ENCODE peak calls at places on chromosomes 1 and 21, in four cellular contexts. I is tibial nerve, J is hepatocyte, T is lung. U is an unnamed sample. For H3K9me3, the result is how much of the 10 kb centered on the place peaks cover.

GRCh38 chr1:61444277-61444676 is 280.7 kb downstream of the TM2D1 start:
- DNase-seq in I (no peak), J (no peak), T (no peak), U (peak)

GRCh38 chr1:50969611-50970507 is at the start of gene CDKN2C:
- DNase-seq in I (peak), J (peak), T (peak), U (peak)

GRCh38 chr1:44853201-44853600 is 10.1 kb upstream of the PTCH2 start:
- DNase-seq in I (no peak), J (no peak), T (no peak), U (no peak)

GRCh38 chr1:27968692-27969091 is 8.9 kb downstream of the XKR8 start:
- DNase-seq in I (no peak), J (no peak), T (no peak), U (no peak)

GRCh38 chr1:101190441-101190840 is 46.4 kb upstream of the S1PR1 start:
- DNase-seq in I (no peak), J (peak), T (no peak), U (no peak)

GRCh38 chr1:1292442-1292779 is 12.2 kb downstream of the SCNN1D start:
- DNase-seq in I (no peak), J (no peak), T (no peak), U (no peak)

GRCh38 chr1:59178339-59178744 is 118.6 kb upstream of the FGGY start:
- DNase-seq in I (peak), J (peak), T (no peak), U (no peak)

GRCh38 chr1:241462371-241462770 is 57.2 kb downstream of the FH start:
- DNase-seq in I (no peak), J (no peak), T (no peak), U (no peak)

GRCh38 chr1:47915677-47916353 is 81.4 kb downstream of the TRABD2B start:
- DNase-seq in I (no peak), J (no peak), T (no peak), U (no peak)

GRCh38 chr1:19735419-19736127 is 64.1 kb downstream of the TMCO4 start:
- DNase-seq in I (peak), J (no peak), T (peak), U (peak)

GRCh38 chr21:37370152-37371040 is 3.8 kb downstream of the DYRK1A start:
- DNase-seq in I (no peak), J (no peak), T (no peak), U (no peak)

GRCh38 chr1:203402609-203403337 is 51.9 kb upstream of the FMOD start:
- DNase-seq in I (peak), J (no peak), T (no peak), U (no peak)

GRCh38 chr1:17851075-17851474 is 95.9 kb downstream of the ACTL8 start:
- DNase-seq in I (no peak), J (no peak), T (no peak), U (no peak)

GRCh38 chr1:83022206-83022605 is 976.7 kb downstream of the TTLL7 start:
- DNase-seq in I (no peak), J (no peak), T (no peak), U (no peak)

GRCh38 chr1:1037366-1038327 is 17.7 kb downstream of the AGRN start:
- DNase-seq in I (no peak), J (no peak), T (no peak), U (no peak)

GRCh38 chr21:38086580-38086979 is 170.2 kb upstream of the KCNJ15 start:
- DNase-seq in I (no peak), J (no peak), T (no peak), U (no peak)

GRCh38 chr1:196193891-196194559 is 414.2 kb downstream of the KCNT2 start:
- DNase-seq in I (no peak), J (no peak), T (no peak), U (no peak)

GRCh38 chr1:165900576-165901380 is 73.4 kb downstream of the UCK2 start:
- DNase-seq in I (no peak), J (peak), T (no peak), U (no peak)

GRCh38 chr1:237232501-237232900 is 190.5 kb downstream of the RYR2 start:
- DNase-seq in I (no peak), J (no peak), T (no peak), U (no peak)

GRCh38 chr1:22789356-22789994 is 78.8 kb downstream of the EPHB2 start:
- DNase-seq in I (no peak), J (no peak), T (no peak), U (no peak)

GRCh38 chr1:201582261-201582951 is 43.5 kb downstream of the NAV1 start:
- DNase-seq in I (peak), J (peak), T (no peak), U (peak)

GRCh38 chr1:155324041-155324716 is 3.5 kb downstream of the RUSC1 start:
- DNase-seq in I (peak), J (peak), T (peak), U (peak)

GRCh38 chr21:38170705-38171682 is 85.8 kb upstream of the KCNJ15 start:
- DNase-seq in I (no peak), J (no peak), T (no peak), U (no peak)

GRCh38 chr1:221602866-221603265 is 139.0 kb downstream of the DUSP10 start:
- DNase-seq in I (no peak), J (no peak), T (no peak), U (no peak)

GRCh38 chr1:89322402-89322801 is 41.5 kb upstream of the GBP6 start:
- DNase-seq in I (no peak), J (no peak), T (no peak), U (no peak)

GRCh38 chr1:233295775-233296322 is 324 bp upstream of the PCNX2 start:
- DNase-seq in I (no peak), J (no peak), T (no peak), U (no peak)

GRCh38 chr1:20587639-20588017 is 1.3 kb upstream of the CDA start:
- DNase-seq in I (peak), J (no peak), T (no peak), U (peak)

DNA sequence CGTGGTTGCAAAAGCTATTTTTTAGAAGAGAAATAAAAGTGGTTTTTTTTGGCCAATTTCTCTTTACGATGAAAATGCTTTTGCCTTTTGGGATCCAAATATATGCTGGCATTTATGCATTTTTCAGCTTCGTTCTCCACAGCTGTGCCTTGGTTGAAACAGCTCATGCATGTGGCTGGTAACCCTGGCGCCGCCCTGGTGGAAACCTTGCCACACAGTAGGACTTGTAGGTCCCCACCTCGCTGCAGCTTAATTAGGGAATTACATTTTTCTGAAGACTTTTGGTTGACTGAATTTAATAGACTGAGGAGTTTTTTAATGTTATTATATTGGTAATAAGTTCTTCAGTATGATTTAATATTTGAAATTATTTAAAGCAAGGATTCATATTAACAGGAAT is 12.7 kb upstream of the PCP4 start:
- DNase-seq in I (no peak), J (no peak), T (no peak), U (no peak)
- H3K9me3 ChIP-seq in I (under half), J (under half), T (under half), U (under half)

GRCh38 chr1:152170287-152170933 is 11.4 kb upstream of the RPTN start:
- DNase-seq in I (no peak), J (no peak), T (no peak), U (no peak)

GRCh38 chr1:152167835-152168534 is 9.0 kb upstream of the RPTN start:
- DNase-seq in I (no peak), J (no peak), T (no peak), U (no peak)

GRCh38 chr1:152169356-152170025 is 10.5 kb upstream of the RPTN start:
- DNase-seq in I (no peak), J (no peak), T (no peak), U (no peak)

GRCh38 chr1:152166966-152167365 is 7.9 kb upstream of the RPTN start:
- DNase-seq in I (no peak), J (no peak), T (no peak), U (no peak)

DNA sequence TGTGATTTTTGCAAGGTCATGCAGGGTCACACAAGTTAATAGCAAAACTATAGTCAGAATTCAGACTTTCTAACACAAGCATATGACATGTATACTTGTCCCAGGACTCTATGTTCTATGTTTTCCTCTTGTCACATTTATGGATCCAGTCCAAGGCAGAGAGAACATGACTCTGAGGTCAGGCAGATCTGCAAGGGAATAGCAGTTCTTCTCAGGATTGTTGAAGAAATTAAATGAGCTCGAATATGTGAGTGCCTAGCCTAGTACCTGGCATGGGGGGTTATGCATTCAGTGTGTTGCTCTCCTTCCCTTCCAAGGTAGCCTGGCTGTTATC is 9.5 kb upstream of the RPTN start:
- DNase-seq in I (no peak), J (no peak), T (no peak), U (no peak)
- H3K9me3 ChIP-seq in I (under half), J (under half), T (under half), U (under half)

GRCh38 chr1:205822397-205822796 is 9.4 kb upstream of the SLC41A1 start:
- DNase-seq in I (no peak), J (no peak), T (no peak), U (no peak)
- H3K9me3 ChIP-seq in I (under half), J (under half), T (under half), U (under half)

DNA sequence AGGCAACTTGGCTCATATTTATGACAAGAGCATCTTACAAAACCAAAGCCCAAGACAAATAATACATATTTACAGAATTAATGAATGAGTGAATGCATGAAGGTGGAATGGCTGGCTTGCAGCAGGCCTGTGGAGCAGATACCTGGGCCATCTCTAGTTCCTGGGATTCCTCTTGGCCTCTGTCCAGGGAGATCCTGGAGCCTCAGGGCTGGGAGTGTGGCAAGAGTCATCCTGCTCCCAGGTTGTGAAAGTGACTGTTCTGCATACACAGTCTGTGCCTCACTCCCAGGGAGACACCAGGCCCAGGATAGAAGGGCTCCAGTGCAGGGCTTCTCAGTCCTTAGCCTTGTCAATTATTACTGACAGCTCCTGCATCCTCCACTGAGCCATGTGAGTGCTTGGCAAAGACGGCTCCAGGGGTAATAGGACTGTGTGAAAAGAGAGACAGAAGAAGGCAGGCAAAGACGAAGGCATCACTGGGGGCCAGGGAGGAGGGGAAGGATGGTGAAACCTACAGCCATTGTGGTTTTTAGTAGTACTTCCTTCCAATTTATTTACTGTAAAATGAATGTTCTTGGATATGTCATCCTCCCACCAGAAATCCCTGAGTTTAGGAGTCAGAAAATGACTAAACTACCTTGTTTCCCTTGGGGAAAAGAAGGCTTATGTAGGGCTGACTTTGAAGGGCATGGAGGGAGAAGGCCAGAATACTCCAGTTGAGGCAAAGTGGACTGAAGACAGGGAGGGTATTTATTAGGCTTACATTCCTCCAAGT is 14.3 kb upstream of the KPRP start:
- DNase-seq in I (no peak), J (no peak), T (no peak), U (no peak)
- H3K9me3 ChIP-seq in I (under half), J (under half), T (under half), U (under half)

U was measured in transverse colon.